ENCODE peak calls at places on chromosome 22, in seven cellular contexts. G is GM23338, J is GM23248, N is neural progenitor cell, E is SK-N-SH, A is MM.1S, O is PC-3. Z is an unnamed sample.

GRCh38 chr22:45896153-45896951 is 80.6 kb downstream of the WNT7B start:
- DNase-seq in N (no peak), J (no peak), E (no peak), G (peak; percentile 83), A (no peak), O (peak; percentile 85), Z (no peak)

GRCh38 chr22:46604306-46604690 is 15.9 kb upstream of the GRAMD4 start:
- DNase-seq in G (no peak), N (no peak), E (no peak), J (no peak), A (no peak), O (no peak), Z (no peak)

GRCh38 chr22:43011079-43011478 is 3.9 kb downstream of the PACSIN2 start:
- DNase-seq in J (no peak), N (no peak), G (peak; percentile 75), O (no peak), A (no peak), E (no peak), Z (no peak)

GRCh38 chr22:16818538-16818937 is 6.7 kb downstream of the XKR3 start:
- DNase-seq in O (no peak), N (no peak), G (no peak), E (no peak), A (no peak), J (no peak), Z (no peak)

GRCh38 chr22:46734830-46735453 is 3.1 kb downstream of the CERK start:
- DNase-seq in G (no peak), J (no peak), E (no peak), O (no peak), A (no peak), N (no peak), Z (peak; percentile 88)

GRCh38 chr22:23833017-23833795 is 5.6 kb downstream of the DERL3 start:
- DNase-seq in E (peak; percentile 16), O (no peak), N (no peak), J (no peak), A (no peak), G (no peak), Z (no peak)

GRCh38 chr22:45922256-45922655 is 54.7 kb downstream of the WNT7B start:
- DNase-seq in G (no peak), N (no peak), A (no peak), E (no peak), O (no peak), J (no peak), Z (no peak)

GRCh38 chr22:23838686-23839468 is at the start of gene DERL3:
- DNase-seq in A (peak; percentile 100), N (peak; percentile 99), J (peak; percentile 94), O (peak; percentile 63), E (peak; percentile 41), G (peak; percentile 100), Z (peak; percentile 100)

GRCh38 chr22:45863981-45864751 is 112.8 kb downstream of the WNT7B start:
- DNase-seq in E (peak; percentile 87), N (peak; percentile 80), G (peak; percentile 85), O (peak; percentile 72), A (peak; percentile 45), J (peak; percentile 54), Z (peak; percentile 72)

DNA sequence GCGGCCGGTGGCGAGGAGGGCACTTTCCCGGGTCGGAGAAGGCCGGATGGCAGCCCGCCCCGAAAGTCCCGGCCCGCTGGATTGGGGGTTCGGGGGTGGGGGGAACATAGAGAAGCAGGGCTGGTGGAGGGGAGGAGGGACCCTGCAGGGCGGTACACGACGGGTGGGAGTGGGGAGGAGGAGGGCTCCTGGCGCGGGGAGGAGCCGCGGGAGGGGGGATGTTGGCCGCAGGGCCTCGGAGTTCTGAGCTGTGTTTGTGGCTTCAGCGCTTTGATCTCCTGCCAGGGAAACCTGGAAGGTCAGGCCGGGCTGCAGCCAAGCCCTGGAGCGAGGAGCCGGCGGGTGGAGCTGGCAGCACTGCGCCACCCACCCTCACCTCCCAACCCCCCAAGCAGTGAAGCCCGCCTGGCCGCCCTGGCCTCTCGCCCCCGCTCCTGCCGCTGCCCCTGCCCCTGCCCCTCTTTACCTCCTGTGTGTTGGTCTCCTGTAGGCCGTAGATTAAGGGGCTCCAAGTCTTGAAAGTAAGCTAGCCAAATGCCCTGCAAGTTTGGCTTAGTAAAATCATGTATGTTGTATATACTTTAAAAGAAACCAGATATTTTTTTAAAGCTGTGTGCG is 30.9 kb downstream of the C22orf31 start:
- DNase-seq in J (peak; percentile 81), O (peak; percentile 76), A (no peak), E (peak; percentile 94), G (peak; percentile 86), N (peak; percentile 79), Z (no peak)
- H3K4me2 ChIP-seq in J (peak overlapping the region; percentile 62), O (peak overlapping the region; percentile 97), A (no peak overlapping the region), E (peak overlapping the region; percentile 80), G (peak overlapping the region; percentile 85), N (peak overlapping the region; percentile 96), Z (no peak overlapping the region)

DNA sequence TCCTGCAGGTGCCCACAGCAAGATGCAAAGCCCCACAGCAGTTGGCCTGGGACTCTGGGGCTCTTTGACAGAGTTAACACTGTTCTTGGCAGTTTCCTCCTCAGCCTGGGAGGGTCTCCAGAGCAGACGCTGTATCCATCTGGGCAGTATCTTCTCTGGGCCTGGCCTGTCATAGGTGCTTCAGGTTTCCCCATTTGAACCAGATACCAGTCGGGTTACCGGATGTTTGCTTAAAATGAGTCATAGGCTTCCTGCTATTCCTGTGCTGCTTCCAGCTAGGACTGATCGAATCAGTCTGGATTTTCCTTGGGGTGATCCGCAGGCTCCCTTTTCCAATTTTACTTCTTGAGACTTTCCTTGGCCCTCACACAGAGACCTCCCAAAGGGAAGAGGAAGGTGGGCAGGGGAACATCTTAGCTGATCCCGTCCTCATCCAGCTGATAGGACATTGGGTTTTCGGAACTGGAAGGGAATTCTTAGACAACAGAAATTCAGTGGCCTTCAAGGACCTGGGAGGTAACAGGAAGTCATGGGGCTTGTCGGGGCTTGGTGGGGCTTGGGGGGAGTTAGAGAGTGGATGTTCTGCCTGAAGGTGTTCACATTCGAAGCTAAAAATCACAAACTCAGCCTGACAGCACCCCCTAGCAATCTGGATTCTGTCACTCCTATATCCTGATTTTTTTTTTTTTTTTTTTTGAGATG is 2.4 kb upstream of the RANGAP1 start:
- DNase-seq in N (no peak), E (no peak), J (peak; percentile 82), O (peak; percentile 87), A (no peak), G (peak; percentile 41), Z (no peak)
- H3K4me3 ChIP-seq in N (no peak overlapping the region), E (no peak overlapping the region), J (no peak overlapping the region), O (peak overlapping the region; percentile 62), A (no peak overlapping the region), G (no peak overlapping the region), Z (no peak overlapping the region)

GRCh38 chr22:20015971-20016733 is 471 bp downstream of the ARVCF start:
- DNase-seq in J (peak; percentile 38), E (peak; percentile 71), N (peak; percentile 68), O (peak; percentile 12), A (no peak), G (peak; percentile 76), Z (peak; percentile 22)
- TF ChIP-seq EZH2phosphoT487 in J (no peak), E (no peak), N (peak; percentile 84), O (no peak), A (no peak), G (no peak), Z (no peak)

DNA sequence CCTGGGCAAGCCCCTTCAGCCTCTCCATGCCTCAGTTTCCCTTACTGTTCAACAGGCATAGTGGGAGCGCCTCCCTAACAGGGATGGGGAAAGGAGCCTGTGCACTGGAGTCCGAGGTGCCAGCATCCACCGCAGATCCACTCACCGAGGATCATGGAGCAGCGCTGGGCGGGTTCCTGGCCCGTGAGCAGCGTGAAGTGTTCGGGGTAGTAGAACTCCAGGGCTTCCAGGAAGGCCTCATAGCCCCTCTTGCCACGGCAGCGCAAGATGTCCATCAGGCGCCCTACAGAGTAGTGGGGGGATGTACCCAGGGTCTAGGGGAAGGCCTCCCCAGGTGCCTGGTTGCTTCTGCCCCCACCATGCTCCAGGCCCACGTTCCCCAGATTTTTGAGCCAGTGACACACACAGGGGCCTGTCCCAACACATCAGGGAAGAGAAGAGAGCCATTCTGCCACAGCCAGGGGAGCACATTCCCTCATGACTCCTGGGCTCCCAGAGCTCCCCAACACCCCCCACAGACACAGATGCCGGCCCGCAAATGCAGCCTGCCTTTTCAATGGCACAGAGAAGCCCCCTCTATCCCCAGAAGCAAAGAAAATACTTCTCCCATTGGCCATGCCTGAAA is 1.3 kb downstream of the CARD10 start:
- DNase-seq in N (no peak), A (no peak), G (no peak), E (no peak), J (no peak), O (no peak), Z (no peak)
- H3K4me2 ChIP-seq in N (no peak overlapping the region), A (no peak overlapping the region), G (peak overlapping the region; percentile 84), E (peak overlapping the region; percentile 94), J (peak overlapping the region; percentile 66), O (peak overlapping the region; percentile 97), Z (no peak overlapping the region)

GRCh38 chr22:36797334-36797733 is 19.5 kb downstream of the PVALB start:
- DNase-seq in E (no peak), G (no peak), A (no peak), O (no peak), J (no peak), N (no peak), Z (no peak)

GRCh38 chr22:36796629-36797175 is 20.1 kb downstream of the PVALB start:
- DNase-seq in N (no peak), A (no peak), O (no peak), G (peak; percentile 28), J (no peak), E (no peak), Z (no peak)

GRCh38 chr22:36795633-36796032 is 19.7 kb upstream of the IFT27 start:
- DNase-seq in N (no peak), A (no peak), J (no peak), O (peak; percentile 25), G (no peak), E (no peak), Z (no peak)

GRCh38 chr22:36798671-36799066 is 18.2 kb downstream of the PVALB start:
- DNase-seq in E (no peak), J (no peak), A (no peak), O (no peak), N (no peak), G (no peak), Z (no peak)

DNA sequence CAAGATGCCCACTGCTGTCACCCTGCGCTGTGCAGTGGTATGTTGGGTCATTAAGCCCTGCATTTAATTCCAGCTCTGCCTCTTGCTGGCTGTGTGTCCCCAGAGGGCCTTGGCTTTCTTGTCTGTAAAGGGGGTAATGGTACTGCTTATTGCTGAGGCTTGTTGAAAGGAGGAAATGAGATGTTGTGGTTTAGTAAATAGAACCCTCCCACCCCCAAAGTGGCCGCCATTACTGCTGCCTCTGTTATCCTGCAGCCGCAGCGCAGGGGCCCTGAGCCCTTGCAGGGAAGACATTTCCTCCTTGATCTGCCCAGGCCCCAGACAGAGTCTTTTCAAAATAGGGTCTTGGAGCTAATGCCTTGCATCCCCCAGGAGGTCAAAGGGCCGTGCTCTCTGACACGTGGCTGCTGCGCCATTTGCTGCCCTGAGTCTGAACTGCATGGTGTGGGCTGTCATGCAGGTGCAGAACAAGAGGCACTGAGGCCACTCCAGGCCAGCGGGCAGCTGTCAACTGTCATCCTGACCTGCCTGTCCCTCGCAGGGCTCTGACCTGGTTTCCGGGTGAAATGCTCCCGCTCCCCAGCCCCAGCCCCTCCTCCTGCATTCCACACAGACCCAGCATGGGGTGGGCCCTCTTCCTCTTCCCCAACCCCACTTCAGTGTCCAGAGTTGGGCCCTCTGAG is 18.7 kb downstream of the PVALB start:
- DNase-seq in G (peak; percentile 28), J (no peak), E (no peak), N (peak; percentile 89), A (no peak), O (no peak), Z (no peak)
- H3K4me3 ChIP-seq in G (no peak overlapping the region), J (no peak overlapping the region), E (no peak overlapping the region), N (no peak overlapping the region), A (no peak overlapping the region), O (no peak overlapping the region), Z (no peak overlapping the region)

Z was measured in OCI-LY7.